ENCODE peak calls at places on chromosomes 3 and 15, in nine cellular contexts. M is psoas muscle, N is body of pancreas, C is upper lobe of left lung, Z is cardiac muscle cell, J is fibroblast of lung, L is Panc1, S is AG09309, D is IMR-90. O is an unnamed sample.

GRCh38 chr3:190616627-190617026 is 102.7 kb downstream of the IL1RAP start:
- DNase-seq in M (no peak), N (no peak), C (no peak), Z (no peak), J (peak; percentile 2), L (no peak), S (no peak), D (no peak), O (no peak)

GRCh38 chr3:81218023-81218422 is 543.4 kb downstream of the GBE1 start:
- DNase-seq in M (no peak), N (no peak), C (no peak), Z (peak; percentile 35), J (peak; percentile 49), L (no peak), S (no peak), D (no peak), O (no peak)

GRCh38 chr15:20368974-20369373 is 172.6 kb downstream of the GOLGA6L6 start:
- DNase-seq in M (no peak), N (no peak), C (no peak), Z (no peak), J (no peak), L (no peak), S (no peak), D (no peak), O (no peak)

GRCh38 chr3:112333002-112333385 is at the start of gene CD200:
- DNase-seq in M (peak; percentile 60), N (no peak), C (peak; percentile 33), Z (peak; percentile 73), J (peak; percentile 70), L (no peak), S (no peak), D (peak; percentile 16), O (peak; percentile 62)

GRCh38 chr3:145785650-145786049 is 375.3 kb downstream of the PLOD2 start:
- DNase-seq in M (no peak), N (no peak), C (no peak), Z (no peak), J (no peak), L (no peak), S (no peak), D (no peak), O (no peak)

GRCh38 chr3:123640311-123641083 is 55.6 kb upstream of the HACD2 start:
- DNase-seq in M (no peak), N (no peak), C (no peak), Z (no peak), J (peak; percentile 84), L (no peak), S (no peak), D (no peak), O (no peak)

GRCh38 chr15:81297147-81297572 is 26.8 kb downstream of the STARD5 start:
- DNase-seq in M (no peak), N (no peak), C (no peak), Z (no peak), J (peak; percentile 71), L (no peak), S (no peak), D (peak; percentile 24), O (no peak)

GRCh38 chr3:107752202-107752990 is 229.6 kb downstream of the BBX start:
- DNase-seq in M (no peak), N (no peak), C (no peak), Z (peak; percentile 44), J (peak; percentile 25), L (no peak), S (no peak), D (peak; percentile 41), O (peak; percentile 33)

GRCh38 chr3:186998937-186999368 is 68.6 kb downstream of the ST6GAL1 start:
- DNase-seq in M (no peak), N (no peak), C (no peak), Z (no peak), J (no peak), L (no peak), S (no peak), D (no peak), O (no peak)

GRCh38 chr3:170631755-170632488 is 46.0 kb upstream of the SLC7A14 start:
- DNase-seq in M (no peak), N (no peak), C (no peak), Z (no peak), J (no peak), L (no peak), S (no peak), D (no peak), O (no peak)

GRCh38 chr3:113269661-113270060 is 58.3 kb downstream of the BOC start:
- DNase-seq in M (no peak), N (no peak), C (no peak), Z (no peak), J (no peak), L (no peak), S (no peak), D (no peak), O (no peak)

GRCh38 chr3:134476306-134476705 is 9.5 kb downstream of the ANAPC13 start:
- DNase-seq in M (no peak), N (no peak), C (no peak), Z (no peak), J (peak; percentile 81), L (no peak), S (no peak), D (peak; percentile 68), O (no peak)

GRCh38 chr15:30939161-30939560 is 35.4 kb downstream of the FAN1 start:
- DNase-seq in M (no peak), N (no peak), C (no peak), Z (no peak), J (no peak), L (no peak), S (no peak), D (no peak), O (no peak)

GRCh38 chr15:30940359-30940758 is 36.6 kb downstream of the FAN1 start:
- DNase-seq in M (no peak), N (no peak), C (no peak), Z (no peak), J (no peak), L (no peak), S (no peak), D (no peak), O (no peak)

GRCh38 chr15:30943654-30944335 is 40.1 kb downstream of the FAN1 start:
- DNase-seq in M (no peak), N (no peak), C (no peak), Z (no peak), J (peak; percentile 29), L (no peak), S (no peak), D (no peak), O (no peak)

GRCh38 chr15:30941520-30941919 is 37.8 kb downstream of the FAN1 start:
- DNase-seq in M (no peak), N (no peak), C (no peak), Z (no peak), J (no peak), L (no peak), S (no peak), D (no peak), O (no peak)
- TF ChIP-seq CTCF in M (no peak), N (no peak), C (no peak), Z (no peak), J (no peak), L (no peak), S (no peak), D (no peak), O (no peak)

GRCh38 chr3:67617518-67617917 is 36.9 kb downstream of the SUCLG2 start:
- DNase-seq in M (no peak), N (no peak), C (no peak), Z (no peak), J (no peak), L (no peak), S (no peak), D (no peak), O (no peak)

GRCh38 chr3:67616046-67616445 is 38.4 kb downstream of the SUCLG2 start:
- DNase-seq in M (no peak), N (no peak), C (no peak), Z (no peak), J (no peak), L (no peak), S (no peak), D (no peak), O (no peak)

GRCh38 chr3:67609709-67610108 is 44.7 kb downstream of the SUCLG2 start:
- DNase-seq in M (no peak), N (no peak), C (no peak), Z (no peak), J (no peak), L (no peak), S (no peak), D (no peak), O (no peak)

GRCh38 chr3:67610458-67610857 is 44.0 kb downstream of the SUCLG2 start:
- DNase-seq in M (no peak), N (no peak), C (no peak), Z (no peak), J (peak; percentile 66), L (peak; percentile 48), S (no peak), D (peak; percentile 85), O (no peak)

DNA sequence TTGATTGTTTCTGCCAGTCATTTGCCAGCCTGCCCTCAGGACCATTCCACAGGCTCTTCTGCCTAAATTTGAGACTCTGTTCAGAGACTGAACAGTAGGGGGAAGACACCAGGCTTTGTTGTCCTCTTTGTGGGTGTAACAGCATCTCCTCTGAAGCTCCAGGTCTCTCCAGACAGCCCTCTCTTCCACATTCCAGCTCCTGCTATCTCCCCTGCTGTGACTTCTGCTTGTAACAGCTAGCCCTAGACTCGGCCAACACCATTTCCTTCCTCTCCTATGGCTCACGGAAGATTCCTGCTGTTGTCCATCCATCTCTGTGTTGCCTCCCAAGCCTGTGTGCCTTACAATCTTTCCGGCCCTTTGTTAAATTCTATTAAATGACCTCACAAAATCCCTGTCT is 40.2 kb downstream of the SUCLG2 start:
- DNase-seq in M (no peak), N (no peak), C (no peak), Z (no peak), J (no peak), L (no peak), S (no peak), D (no peak), O (no peak)
- H3K4me3 ChIP-seq in M (no peak overlapping the region), N (no peak overlapping the region), C (no peak overlapping the region), Z (no peak overlapping the region), J (no peak overlapping the region), L (no peak overlapping the region), S (no peak overlapping the region), D (no peak overlapping the region), O (no peak overlapping the region)

GRCh38 chr15:42069025-42069424 is 25.3 kb downstream of the PLA2G4D start:
- DNase-seq in M (no peak), N (no peak), C (no peak), Z (no peak), J (no peak), L (no peak), S (no peak), D (no peak), O (no peak)
- TF ChIP-seq CTCF in M (no peak), N (no peak), C (no peak), Z (no peak), J (no peak), L (no peak), S (no peak), D (no peak), O (no peak)

DNA sequence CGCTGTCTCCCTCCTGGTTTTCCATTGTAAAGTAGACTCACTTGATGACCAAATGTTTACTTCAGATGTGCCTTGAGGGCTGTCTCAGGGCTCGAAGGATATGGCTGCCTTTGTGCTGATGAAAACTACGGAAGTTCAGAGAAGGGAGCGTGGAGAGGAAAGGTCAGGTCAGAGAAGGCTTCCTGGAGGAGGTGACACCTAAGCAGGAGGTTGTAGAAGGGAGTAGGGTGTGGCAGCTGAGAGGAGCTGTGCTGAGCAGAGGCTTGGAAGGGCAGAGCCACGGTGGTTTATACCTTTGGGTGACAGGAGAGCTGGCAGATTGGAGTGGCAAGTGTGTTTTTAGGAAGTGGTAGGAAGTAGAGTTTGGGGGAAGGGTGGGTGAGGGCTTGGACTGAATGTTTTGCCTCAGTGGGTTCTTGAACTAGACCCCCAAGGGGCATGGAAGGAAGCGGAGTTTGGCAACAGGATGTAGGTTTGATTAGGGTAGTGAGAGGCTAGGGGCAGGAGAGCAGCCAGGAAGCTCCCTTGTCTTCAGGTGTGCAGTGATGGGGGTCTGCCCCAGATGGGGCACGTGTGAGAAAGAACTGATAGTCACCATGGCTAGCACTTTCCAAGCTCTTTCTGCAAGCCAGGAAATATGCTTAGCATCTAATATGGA is 4.5 kb downstream of the ZSCAN2 start:
- DNase-seq in M (no peak), N (no peak), C (no peak), Z (no peak), J (no peak), L (no peak), S (no peak), D (peak; percentile 14), O (peak; percentile 62)
- H3K4me3 ChIP-seq in M (no peak overlapping the region), N (no peak overlapping the region), C (no peak overlapping the region), Z (no peak overlapping the region), J (no peak overlapping the region), L (no peak overlapping the region), S (no peak overlapping the region), D (no peak overlapping the region), O (peak overlapping the region; percentile 40)

O was measured in GM12865.